ENCODE peak calls at places on chromosome 7, in six cellular contexts. J is cardiac muscle cell, F is foreskin fibroblast, T is A549, E is IMR-90, P is fibroblast of mammary gland. R is an unnamed sample.

GRCh38 chr7:151735854-151736402 is 141.0 kb downstream of the PRKAG2 start:
- DNase-seq in T (no peak), J (no peak), P (no peak), E (no peak), F (no peak), R (no peak)

GRCh38 chr7:135359633-135360032 is 126.0 kb downstream of the STRA8 start:
- DNase-seq in E (no peak), J (peak), F (no peak), P (no peak), T (no peak), R (no peak)

GRCh38 chr7:90267263-90267858 is 22.4 kb downstream of the CFAP69 start:
- DNase-seq in F (no peak), J (no peak), P (peak), T (no peak), E (no peak), R (no peak)

GRCh38 chr7:48390381-48391327 is 219.4 kb downstream of the ABCA13 start:
- DNase-seq in P (no peak), J (no peak), F (no peak), T (no peak), E (no peak), R (peak)

GRCh38 chr7:142181966-142182365 is 70.4 kb downstream of the MGAM2 start:
- DNase-seq in T (no peak), E (no peak), J (no peak), P (no peak), F (no peak), R (no peak)

GRCh38 chr7:149495785-149496641 is 1.6 kb downstream of the ZNF746 start:
- DNase-seq in F (peak), J (peak), P (peak), T (peak), E (peak), R (peak)

GRCh38 chr7:2944729-2945128 is 98.9 kb downstream of the CARD11 start:
- DNase-seq in T (no peak), J (no peak), E (no peak), P (no peak), F (no peak), R (no peak)

GRCh38 chr7:101868191-101868950 is 50.9 kb downstream of the CUX1 start:
- DNase-seq in E (no peak), F (no peak), J (no peak), T (no peak), P (no peak), R (no peak)

GRCh38 chr7:156347132-156347531 is 293.4 kb upstream of the RNF32 start:
- DNase-seq in T (no peak), J (no peak), F (no peak), E (no peak), P (no peak), R (peak)

GRCh38 chr7:42055171-42055570 is 181.8 kb downstream of the GLI3 start:
- DNase-seq in J (no peak), P (no peak), T (no peak), F (no peak), E (no peak), R (no peak)

GRCh38 chr7:117259626-117260025 is 63.2 kb downstream of the WNT2 start:
- DNase-seq in E (peak), P (peak), T (no peak), F (peak), J (no peak), R (peak)

GRCh38 chr7:31782411-31782991 is 95.5 kb downstream of the PPP1R17 start:
- DNase-seq in P (peak), T (peak), J (peak), E (peak), F (peak), R (peak)

GRCh38 chr7:99975782-99976521 is at the start of gene AZGP1:
- DNase-seq in P (peak), J (no peak), E (no peak), F (no peak), T (no peak), R (peak)

GRCh38 chr7:130207642-130208041 is at the start of gene SSMEM1:
- DNase-seq in P (peak), T (no peak), J (no peak), F (peak), E (peak), R (peak)

GRCh38 chr7:30422922-30423321 is 55.7 kb downstream of the NOD1 start:
- DNase-seq in J (no peak), T (no peak), E (peak), F (no peak), P (peak), R (peak)

GRCh38 chr7:30135551-30136271 is 925 bp downstream of the MTURN start:
- DNase-seq in T (peak), F (peak), P (peak), J (peak), E (peak), R (peak)

GRCh38 chr7:85554294-85554877 is 367.5 kb upstream of the SEMA3D start:
- DNase-seq in P (peak), E (peak), F (peak), T (peak), J (peak), R (peak)

GRCh38 chr7:4612939-4613841 is 68.9 kb upstream of the FOXK1 start:
- DNase-seq in P (peak), E (peak), F (no peak), J (no peak), T (no peak), R (peak)

GRCh38 chr7:139675127-139676110 is 102.4 kb downstream of the HIPK2 start:
- DNase-seq in F (no peak), T (no peak), J (no peak), P (peak), E (peak), R (no peak)

GRCh38 chr7:102029616-102030015 is 212.2 kb downstream of the CUX1 start:
- DNase-seq in F (no peak), T (no peak), E (no peak), P (no peak), J (no peak), R (no peak)

GRCh38 chr7:90910136-90910535 is 314.0 kb downstream of the CDK14 start:
- DNase-seq in J (no peak), P (peak), E (peak), T (no peak), F (no peak), R (peak)

GRCh38 chr7:131359136-131359776 is 31.6 kb downstream of the MKLN1 start:
- DNase-seq in E (peak), F (no peak), T (no peak), J (no peak), P (no peak), R (no peak)

GRCh38 chr7:142348921-142349401 is 91.1 kb upstream of the PRSS58 start:
- DNase-seq in J (no peak), T (no peak), P (no peak), E (no peak), F (no peak), R (no peak)

GRCh38 chr7:143505845-143506244 is 28.2 kb downstream of the TAS2R41 start:
- DNase-seq in F (no peak), E (no peak), J (no peak), P (no peak), T (no peak), R (peak)

GRCh38 chr7:25803117-25803887 is 348.7 kb upstream of the NFE2L3 start:
- DNase-seq in F (no peak), P (no peak), T (no peak), E (no peak), J (peak), R (peak)

GRCh38 chr7:12923971-12924370 is 236.5 kb downstream of the ARL4A start:
- DNase-seq in P (peak), T (no peak), E (peak), J (no peak), F (peak), R (peak)

GRCh38 chr7:8742837-8743236 is 309.4 kb downstream of the NXPH1 start:
- DNase-seq in P (no peak), T (no peak), J (no peak), E (no peak), F (no peak), R (no peak)

GRCh38 chr7:56110611-56111010 is 4.3 kb upstream of the CHCHD2 start:
- DNase-seq in P (no peak), F (no peak), E (no peak), J (no peak), T (no peak), R (no peak)

GRCh38 chr7:20798081-20798693 is 11.5 kb upstream of the SP8 start:
- DNase-seq in T (peak), P (no peak), F (no peak), E (no peak), J (peak), R (no peak)

GRCh38 chr7:99459087-99459486 is 6.9 kb downstream of the ATP5MF start:
- DNase-seq in J (no peak), F (no peak), P (peak), E (no peak), T (peak), R (peak)

GRCh38 chr7:77455334-77455733 is 39.2 kb upstream of the GSAP start:
- DNase-seq in F (peak), J (no peak), T (peak), E (peak), P (peak), R (peak)

GRCh38 chr7:77425151-77426051 is 9.3 kb upstream of the GSAP start:
- DNase-seq in F (peak), P (peak), E (peak), T (peak), J (peak), R (peak)

GRCh38 chr7:38169862-38170261 is 8.2 kb upstream of the STARD3NL start:
- DNase-seq in P (peak), T (peak), E (peak), F (peak), J (no peak), R (peak)

GRCh38 chr7:66627151-66627681 is 1.5 kb upstream of the KCTD7 start:
- DNase-seq in E (peak), J (no peak), T (no peak), F (no peak), P (peak), R (no peak)

GRCh38 chr7:1383398-1384112 is 75.7 kb downstream of the MICALL2 start:
- DNase-seq in E (no peak), J (no peak), T (no peak), P (no peak), F (no peak), R (no peak)
- H3K4me3 ChIP-seq in E (no peak), J (no peak), T (no peak), P (no peak), F (no peak), R (no peak)

GRCh38 chr7:153887756-153888591 is 164.2 kb upstream of the DPP6 start:
- DNase-seq in P (no peak), F (no peak), E (no peak), T (no peak), J (peak), R (no peak)
- H3K4me3 ChIP-seq in P (no peak), F (no peak), E (no peak), T (no peak), J (peak), R (no peak)

GRCh38 chr7:5694221-5694754 is 87.2 kb downstream of the RNF216 start:
- DNase-seq in F (peak), J (no peak), E (peak), T (no peak), P (peak), R (peak)

GRCh38 chr7:5696346-5697100 is 84.9 kb downstream of the RNF216 start:
- DNase-seq in F (no peak), T (no peak), P (no peak), J (no peak), E (no peak), R (no peak)

GRCh38 chr7:5695709-5696345 is 85.6 kb downstream of the RNF216 start:
- DNase-seq in P (peak), T (no peak), E (peak), F (peak), J (no peak), R (no peak)

GRCh38 chr7:5693529-5693928 is 87.9 kb downstream of the RNF216 start:
- DNase-seq in F (peak), T (peak), J (peak), P (peak), E (peak), R (peak)

GRCh38 chr7:5695037-5695708 is 86.3 kb downstream of the RNF216 start:
- DNase-seq in E (peak), F (peak), T (no peak), P (peak), J (no peak), R (no peak)
- H3K4me3 ChIP-seq in E (peak), F (peak), T (no peak), P (no peak), J (no peak), R (no peak)

GRCh38 chr7:27189560-27190283 is 4.7 kb upstream of the HOXA11 start:
- DNase-seq in T (no peak), F (peak), P (no peak), J (no peak), E (no peak), R (no peak)

GRCh38 chr7:27187158-27187701 is 2.2 kb upstream of the HOXA11 start:
- DNase-seq in P (no peak), F (no peak), T (no peak), E (no peak), J (no peak), R (no peak)

GRCh38 chr7:27190284-27190748 is 5.3 kb upstream of the HOXA11 start:
- DNase-seq in F (peak), P (no peak), E (no peak), J (no peak), T (no peak), R (no peak)

GRCh38 chr7:27187702-27188665 is 3.0 kb upstream of the HOXA11 start:
- DNase-seq in T (no peak), J (no peak), P (no peak), F (no peak), E (no peak), R (no peak)

DNA sequence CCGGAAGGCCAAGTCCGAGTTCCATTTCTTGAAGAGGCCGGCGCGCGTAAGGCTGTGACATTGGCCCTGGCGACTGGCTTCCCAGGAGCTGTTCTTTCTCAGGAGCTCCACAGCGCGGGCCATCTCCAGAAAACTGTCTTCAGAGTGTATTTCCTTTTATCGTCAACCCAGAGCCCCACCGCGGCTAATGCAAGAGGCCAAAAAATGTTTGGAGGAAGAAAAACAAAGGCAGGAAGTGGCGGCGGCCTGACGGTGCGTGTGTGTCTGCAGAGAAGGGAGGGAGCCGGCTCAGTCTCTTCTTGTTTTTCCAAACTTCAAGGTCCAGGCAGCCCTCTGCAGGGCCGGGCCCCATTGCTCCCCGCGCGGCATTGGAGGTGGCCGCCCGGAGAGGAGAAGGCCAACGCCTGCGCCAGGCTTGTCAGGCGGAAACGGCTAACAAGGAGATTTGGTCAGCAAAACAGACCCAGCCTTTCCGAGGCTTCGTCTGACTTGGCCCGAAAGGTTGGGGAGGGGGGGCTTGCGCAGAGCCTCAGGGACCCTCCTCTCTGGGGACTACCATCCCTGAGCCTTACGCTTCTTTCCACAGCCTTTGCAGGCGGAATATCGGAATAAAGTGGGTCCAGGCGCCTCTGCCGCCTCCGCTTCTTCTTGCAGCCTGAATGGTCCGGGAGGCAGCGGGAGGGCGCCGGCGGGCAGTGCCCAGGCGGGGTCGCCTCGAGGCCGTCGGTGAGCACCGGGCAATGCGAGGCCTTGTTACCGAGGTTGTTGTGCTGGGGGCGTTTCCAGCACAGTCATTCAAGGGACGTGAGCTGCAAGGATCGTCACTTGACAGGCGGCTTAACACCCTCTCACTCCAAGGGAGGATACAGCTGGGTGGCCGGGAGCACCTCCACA is 3.9 kb upstream of the HOXA11 start:
- DNase-seq in J (no peak), P (no peak), T (no peak), E (no peak), F (peak), R (no peak)
- H3K4me3 ChIP-seq in J (peak), P (no peak), T (no peak), E (no peak), F (peak), R (no peak)

DNA sequence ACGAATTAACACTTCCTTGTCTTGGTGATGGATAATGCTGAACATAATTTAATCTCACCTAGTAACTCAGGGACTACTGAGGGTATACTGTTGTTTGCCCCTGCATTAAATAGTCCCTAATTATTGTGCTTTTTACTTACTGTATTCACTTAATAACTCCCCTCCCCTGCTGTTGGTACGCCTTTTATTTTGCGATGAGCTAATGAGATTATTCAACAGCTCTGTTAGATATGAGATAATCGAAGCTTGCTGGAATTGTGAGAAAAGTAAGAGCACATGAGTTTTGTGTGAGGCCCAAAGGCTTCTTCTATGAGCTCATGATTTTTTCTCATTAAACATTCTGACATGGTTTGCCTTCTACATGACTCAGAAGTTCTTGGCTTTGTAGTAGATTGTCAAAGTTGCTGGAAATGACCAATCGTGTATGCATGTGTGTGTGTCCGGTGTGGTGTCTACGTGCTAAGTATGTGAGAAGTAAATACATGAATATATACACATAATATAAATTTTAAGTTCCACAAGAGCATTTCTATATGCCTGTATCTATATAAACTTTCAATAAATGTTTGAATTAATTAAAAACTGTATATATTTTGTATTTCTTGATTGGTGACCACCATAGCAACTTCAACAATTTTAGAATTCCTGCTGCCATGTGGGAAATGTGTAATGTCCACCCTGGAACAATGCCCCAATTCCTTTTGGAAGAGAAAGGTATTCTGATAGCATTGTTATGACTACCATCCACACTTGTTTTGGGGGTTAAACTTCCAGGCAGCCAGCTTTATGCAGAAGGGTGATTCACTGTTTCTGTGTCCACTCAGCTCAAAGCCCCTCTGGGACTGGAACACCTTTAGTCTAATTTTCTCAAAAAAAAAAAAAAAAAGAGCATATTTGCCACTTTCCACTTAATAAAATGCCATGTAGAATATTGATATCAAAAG is 106.2 kb downstream of the SAMD9 start:
- DNase-seq in P (peak), J (no peak), T (no peak), E (peak), F (peak), R (peak)
- H3K4me3 ChIP-seq in P (no peak), J (no peak), T (no peak), E (no peak), F (no peak), R (no peak)

GRCh38 chr7:1029637-1030443 is 14.5 kb upstream of the GPR146 start:
- DNase-seq in F (no peak), E (no peak), T (no peak), J (no peak), P (no peak), R (no peak)
- H3K4me3 ChIP-seq in F (no peak), E (no peak), T (no peak), J (no peak), P (no peak), R (no peak)

GRCh38 chr7:54632696-54633095 is 90.5 kb downstream of the VSTM2A start:
- DNase-seq in P (no peak), J (peak), F (no peak), T (no peak), E (no peak), R (no peak)

DNA sequence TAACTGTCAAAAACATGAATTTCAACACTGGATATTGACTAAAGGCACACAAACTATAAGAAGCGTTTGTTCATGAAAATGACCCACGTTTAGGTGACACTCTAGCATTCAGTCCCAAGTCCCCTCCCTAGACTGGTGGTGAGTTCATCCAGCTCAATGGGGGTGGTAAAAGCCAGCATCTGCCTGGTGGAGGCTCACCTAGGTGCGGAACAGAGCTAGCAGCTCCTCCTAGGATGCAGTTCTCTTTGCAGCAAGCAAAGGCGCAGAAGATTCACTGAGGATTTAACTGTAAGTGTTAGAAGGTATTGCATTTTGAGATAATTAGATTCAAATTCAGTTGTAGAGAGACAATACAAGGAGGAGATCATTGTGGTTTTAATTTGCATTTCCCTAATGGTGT is 87.6 kb downstream of the VSTM2A start:
- DNase-seq in J (no peak), E (no peak), P (no peak), F (no peak), T (no peak), R (no peak)
- H3K4me3 ChIP-seq in J (no peak), E (no peak), P (no peak), F (no peak), T (no peak), R (no peak)

GRCh38 chr7:517848-518629 is 1.6 kb downstream of the PDGFA start:
- DNase-seq in J (peak), F (peak), T (peak), P (peak), E (peak), R (no peak)
- H3K4me3 ChIP-seq in J (peak), F (peak), T (peak), P (peak), E (peak), R (peak)

R was measured in bronchial epithelial cell.